ENCODE peak calls at places on chromosomes 16 and 17, in four cellular contexts. V, B, C and Z are unnamed samples.

GRCh38 chr16:30615358-30616076 is 5.3 kb upstream of the ZNF689 start:
- DNase-seq in V (peak), B (peak), C (no peak), Z (peak)

GRCh38 chr17:3917391-3917931 is 1.2 kb upstream of the P2RX1 start:
- DNase-seq in V (no peak), B (peak), C (no peak), Z (no peak)

GRCh38 chr16:50603206-50604064 is 55.2 kb downstream of the NKD1 start:
- DNase-seq in V (no peak), B (no peak), C (no peak), Z (no peak)

GRCh38 chr17:17134952-17135340 is 71.2 kb downstream of the PLD6 start:
- DNase-seq in V (no peak), B (no peak), C (no peak), Z (no peak)

GRCh38 chr17:6677158-6677831 is 25.7 kb downstream of the C17orf100 start:
- DNase-seq in V (peak), B (no peak), C (no peak), Z (peak)

GRCh38 chr16:9148376-9149015 is 57.1 kb downstream of the HAPSTR1 start:
- DNase-seq in V (no peak), B (no peak), C (no peak), Z (no peak)

GRCh38 chr16:1763521-1764511 is 7.5 kb downstream of the NME3 start:
- DNase-seq in V (no peak), B (peak), C (no peak), Z (peak)

GRCh38 chr17:6506679-6507231 is 49.6 kb downstream of the PITPNM3 start:
- DNase-seq in V (no peak), B (no peak), C (no peak), Z (no peak)

GRCh38 chr16:11681977-11682654 is 13.9 kb downstream of the SNN start:
- DNase-seq in V (no peak), B (no peak), C (no peak), Z (no peak)

GRCh38 chr16:82630688-82631087 is 3.9 kb downstream of the CDH13 start:
- DNase-seq in V (no peak), B (no peak), C (no peak), Z (no peak)

GRCh38 chr17:65504141-65504540 is 57.3 kb downstream of the AXIN2 start:
- DNase-seq in V (no peak), B (no peak), C (no peak), Z (no peak)

GRCh38 chr16:85048921-85049562 is 21.4 kb downstream of the KIAA0513 start:
- DNase-seq in V (no peak), B (peak), C (no peak), Z (no peak)

GRCh38 chr17:74951680-74952421 is 16.2 kb downstream of the OTOP3 start:
- DNase-seq in V (no peak), B (no peak), C (no peak), Z (no peak)

GRCh38 chr17:1273492-1274242 is 3.4 kb downstream of the BHLHA9 start:
- DNase-seq in V (no peak), B (no peak), C (no peak), Z (no peak)

GRCh38 chr16:86833136-86833535 is 254.8 kb downstream of the FOXL1 start:
- DNase-seq in V (no peak), B (no peak), C (no peak), Z (no peak)

GRCh38 chr17:82059272-82060000 is 6.2 kb downstream of the DUS1L start:
- DNase-seq in V (no peak), B (no peak), C (no peak), Z (no peak)

GRCh38 chr17:32275060-32276042 is 9.7 kb downstream of the RHBDL3 start:
- DNase-seq in V (no peak), B (peak), C (no peak), Z (peak)

GRCh38 chr17:67558740-67559380 is 158.9 kb upstream of the NOL11 start:
- DNase-seq in V (no peak), B (peak), C (no peak), Z (no peak)

GRCh38 chr17:75996665-75997590 is 3.7 kb upstream of the CDK3 start:
- DNase-seq in V (peak), B (no peak), C (peak), Z (no peak)

GRCh38 chr16:57578521-57579360 is 36.3 kb downstream of the ADGRG5 start:
- DNase-seq in V (no peak), B (no peak), C (no peak), Z (no peak)

GRCh38 chr16:50684823-50685455 is 3.8 kb upstream of the SNX20 start:
- DNase-seq in V (no peak), B (no peak), C (no peak), Z (no peak)

GRCh38 chr17:45869676-45870341 is 24.5 kb upstream of the MAPT start:
- DNase-seq in V (no peak), B (peak), C (no peak), Z (no peak)

GRCh38 chr16:85137323-85138072 is 25.2 kb upstream of the CIBAR2 start:
- DNase-seq in V (peak), B (peak), C (no peak), Z (no peak)

DNA sequence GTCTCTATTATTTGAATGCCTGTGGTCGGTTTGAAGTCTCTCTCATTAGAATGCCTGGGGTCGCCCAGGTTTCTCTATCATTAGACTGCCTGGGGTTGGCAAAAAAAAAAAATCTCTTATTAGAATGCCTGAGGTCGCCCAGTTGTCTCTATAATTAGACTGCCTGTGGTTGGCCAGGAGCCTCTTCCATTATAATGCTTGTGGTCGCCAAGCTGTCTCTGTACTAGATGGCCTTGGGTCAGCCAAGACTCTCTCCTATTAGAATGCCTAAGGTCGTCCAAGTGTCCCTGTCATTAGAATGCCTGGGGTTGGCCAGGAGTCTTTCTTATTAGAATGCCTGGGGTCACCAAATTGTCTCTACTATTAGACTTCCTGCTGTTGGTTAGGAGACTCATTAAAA is 2228.4 kb downstream of the TP53TG3F start:
- DNase-seq in V (no peak), B (no peak), C (no peak), Z (no peak)
- TF ChIP-seq TARDBP in V (no peak), B (no peak), C (no peak), Z (no peak)

DNA sequence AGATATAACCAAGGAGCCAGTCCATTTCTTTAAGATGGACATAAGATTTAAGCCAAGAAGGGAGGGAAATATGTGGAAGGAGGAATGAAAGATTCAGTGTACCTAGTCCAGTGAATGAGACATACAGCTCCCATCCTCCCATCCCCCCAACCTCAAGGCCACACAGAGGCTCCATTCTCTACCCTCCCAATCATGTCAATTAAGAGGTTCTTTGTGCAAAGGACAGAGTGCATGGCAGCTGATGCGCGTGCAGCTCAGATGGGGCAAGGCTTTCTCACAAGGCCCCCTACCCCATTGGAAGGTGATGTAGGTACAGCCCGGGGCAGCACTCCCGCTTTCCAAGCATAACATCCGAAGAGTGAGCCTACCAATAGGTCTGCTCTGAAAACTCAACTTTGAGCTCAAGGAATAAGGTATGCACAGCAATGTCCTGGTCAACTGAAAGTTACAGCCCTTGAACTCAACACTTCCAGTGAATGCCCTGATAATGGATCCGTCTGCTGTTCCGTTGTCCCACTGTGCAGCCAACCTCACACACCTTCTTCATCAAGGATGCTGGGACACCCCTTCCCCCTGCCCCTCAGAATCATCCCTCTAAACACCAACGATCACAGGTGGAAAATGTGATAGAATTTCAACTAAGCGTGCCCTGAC is 458.1 kb downstream of the SOX9 start:
- DNase-seq in V (peak), B (no peak), C (no peak), Z (no peak)
- TF ChIP-seq TARDBP in V (no peak), B (no peak), C (no peak), Z (no peak)

GRCh38 chr16:20997147-20997546 is 96.6 kb downstream of the LYRM1 start:
- DNase-seq in V (no peak), B (no peak), C (no peak), Z (no peak)
- TF ChIP-seq TARDBP in V (no peak), B (no peak), C (no peak), Z (no peak)

DNA sequence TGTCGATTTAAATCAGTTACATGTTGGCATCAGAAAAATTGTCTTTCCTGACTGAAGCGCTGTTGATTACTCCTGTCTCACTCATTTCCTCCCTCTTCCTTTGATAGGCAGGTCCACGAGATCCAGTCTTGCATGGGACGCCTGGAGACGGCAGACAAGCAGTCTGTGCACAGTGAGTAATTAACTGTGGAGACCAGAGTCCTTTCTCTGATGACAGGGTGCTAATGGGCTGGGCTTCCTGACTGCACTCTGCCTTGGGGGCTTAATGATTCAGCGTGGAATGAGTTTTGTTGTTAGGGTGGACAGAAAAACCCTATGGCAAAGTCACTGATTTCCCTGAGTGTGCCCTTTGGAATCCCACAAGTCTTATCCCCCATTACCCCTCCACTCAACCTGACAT is 6.5 kb downstream of the GOSR2 start:
- DNase-seq in V (no peak), B (no peak), C (no peak), Z (no peak)
- TF ChIP-seq TARDBP in V (no peak), B (no peak), C (no peak), Z (no peak)

DNA sequence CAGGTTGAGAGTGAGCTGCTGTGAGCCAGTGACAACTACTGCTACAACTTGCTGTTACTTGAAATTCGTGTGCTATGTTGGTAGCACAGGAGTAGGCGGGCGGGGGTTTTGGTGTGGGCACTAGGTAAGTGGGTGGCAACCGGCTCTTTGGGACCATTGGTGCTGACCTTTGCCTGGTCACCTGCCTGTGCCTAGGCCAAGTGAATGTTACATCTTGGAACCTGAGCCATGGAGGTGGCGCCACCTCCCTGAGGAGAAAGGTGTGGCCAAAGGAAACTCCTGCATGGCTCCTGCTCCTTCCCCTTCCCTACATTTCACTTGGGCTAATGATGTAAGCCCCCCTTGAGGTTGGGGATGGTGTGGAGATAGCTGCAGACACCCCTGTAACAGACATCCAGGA is 25.4 kb upstream of the ARHGAP23 start:
- DNase-seq in V (no peak), B (no peak), C (no peak), Z (no peak)
- TF ChIP-seq TARDBP in V (no peak), B (no peak), C (no peak), Z (no peak)